ENCODE peak calls at places on chromosomes 1 and 21, in eight cellular contexts. N, Q, W, F, Z, Y, G and R are unnamed samples.

GRCh38 chr1:244964112-244964971 is 100.0 kb upstream of the HNRNPU start:
- DNase-seq in N (peak; percentile 75), Q (peak; percentile 1), W (no peak), F (no peak), Z (no peak), Y (peak; percentile 61), G (peak; percentile 90), R (no peak)

GRCh38 chr21:31559368-31560119 is 99.9 kb upstream of the SOD1 start:
- DNase-seq in N (peak; percentile 97), Q (peak; percentile 89), W (peak; percentile 92), F (peak; percentile 86), Z (peak; percentile 97), Y (peak; percentile 88), G (peak; percentile 83), R (peak; percentile 95)

GRCh38 chr1:198676253-198676652 is 37.4 kb downstream of the PTPRC start:
- DNase-seq in N (peak; percentile 75), Q (no peak), W (no peak), F (no peak), Z (no peak), Y (no peak), G (no peak), R (no peak)

GRCh38 chr1:112618114-112618720 is 724 bp downstream of the ST7L start:
- DNase-seq in N (no peak), Q (no peak), W (no peak), F (peak; percentile 30), Z (no peak), Y (no peak), G (peak; percentile 44), R (no peak)

GRCh38 chr1:93667642-93668041 is 14.0 kb downstream of the BCAR3 start:
- DNase-seq in N (no peak), Q (no peak), W (no peak), F (no peak), Z (no peak), Y (no peak), G (no peak), R (no peak)

GRCh38 chr21:34881894-34882371 is 167.2 kb downstream of the RUNX1 start:
- DNase-seq in N (no peak), Q (no peak), W (no peak), F (no peak), Z (no peak), Y (peak; percentile 76), G (peak; percentile 92), R (no peak)

GRCh38 chr1:154999651-155000474 is 2.7 kb upstream of the ZBTB7B start:
- DNase-seq in N (peak; percentile 64), Q (no peak), W (no peak), F (no peak), Z (peak; percentile 22), Y (no peak), G (no peak), R (peak; percentile 56)

GRCh38 chr21:44382536-44382935 is 29.1 kb downstream of the TRPM2 start:
- DNase-seq in N (no peak), Q (no peak), W (no peak), F (no peak), Z (no peak), Y (no peak), G (no peak), R (no peak)

GRCh38 chr21:26226724-26227123 is 56.2 kb upstream of the APP start:
- DNase-seq in N (no peak), Q (no peak), W (no peak), F (no peak), Z (no peak), Y (no peak), G (no peak), R (no peak)